ENCODE peak calls at places on chromosomes 13 and 19, in nine cellular contexts. C is RPMI8226, X is spleen, G is AML-193, Y is stromal cell of bone marrow, L is progenitor cell of endocrine pancreas, P is SK-MEL-5, A is H7, E is endothelial cell. R is an unnamed sample.

GRCh38 chr13:101529419-101529818 is 76.9 kb downstream of the ITGBL1 start:
- DNase-seq in C (no peak), X (no peak), Y (peak), P (peak), A (no peak), G (no peak), L (no peak), E (no peak), R (no peak)

GRCh38 chr19:18964121-18964520 is 23.1 kb upstream of the HOMER3 start:
- DNase-seq in X (no peak), E (no peak), L (no peak), A (no peak), C (no peak), G (no peak), Y (no peak), P (no peak), R (no peak)

GRCh38 chr19:17686592-17687042 is 1.5 kb downstream of the UNC13A start:
- DNase-seq in A (peak), Y (no peak), G (no peak), L (no peak), X (no peak), P (peak), C (no peak), E (peak), R (no peak)

GRCh38 chr13:88622362-88622973 is 951.3 kb downstream of the SLITRK5 start:
- DNase-seq in G (peak), C (no peak), P (no peak), X (no peak), L (no peak), Y (no peak), A (no peak), E (no peak), R (peak)

GRCh38 chr19:51093510-51094345 is 11.0 kb upstream of the KLK14 start:
- DNase-seq in A (peak), L (no peak), X (no peak), C (no peak), P (no peak), Y (no peak), G (no peak), E (no peak), R (no peak)

GRCh38 chr19:384801-385169 is 24.2 kb downstream of the C2CD4C start:
- DNase-seq in X (peak), L (no peak), E (no peak), P (no peak), Y (no peak), G (no peak), C (no peak), A (no peak), R (no peak)

GRCh38 chr19:8569066-8569761 is 8.0 kb downstream of the MYO1F start:
- DNase-seq in L (no peak), P (peak), C (peak), Y (peak), A (no peak), G (peak), X (peak), E (no peak), R (peak)

GRCh38 chr19:37817180-37817911 is 38.0 kb upstream of the ZNF573 start:
- DNase-seq in A (peak), G (no peak), Y (peak), C (no peak), L (peak), P (no peak), E (no peak), X (peak), R (no peak)

GRCh38 chr19:11480927-11481776 is at the start of gene ELAVL3:
- DNase-seq in E (no peak), A (peak), P (peak), Y (no peak), X (no peak), L (no peak), C (no peak), G (no peak), R (no peak)

GRCh38 chr13:82432949-82433348 is 1449.3 kb downstream of the SLITRK1 start:
- DNase-seq in G (no peak), Y (no peak), X (no peak), C (no peak), P (no peak), A (no peak), L (no peak), E (no peak), R (no peak)

GRCh38 chr19:49014870-49015255 is 2.0 kb downstream of the LHB start:
- DNase-seq in L (no peak), G (no peak), A (no peak), P (no peak), X (no peak), Y (no peak), C (no peak), E (no peak), R (no peak)

GRCh38 chr13:95411641-95412040 is 110.4 kb upstream of the ABCC4 start:
- DNase-seq in G (no peak), C (no peak), Y (no peak), P (no peak), X (no peak), L (no peak), E (no peak), A (no peak), R (no peak)

GRCh38 chr19:39448271-39448670 is 2.9 kb downstream of the SUPT5H start:
- DNase-seq in E (no peak), A (no peak), Y (no peak), P (no peak), C (peak), L (no peak), G (no peak), X (peak), R (peak)

R was measured in MM.1S.